ENCODE peak calls at places on chromosomes 4 and X, in six cellular contexts. B, J, X, R, H and K are unnamed samples.

GRCh38 chr4:23237771-23238170 is 545.0 kb downstream of the GBA3 start:
- DNase-seq in R (peak), X (no peak), J (no peak), H (no peak), B (peak), K (peak)

GRCh38 chr4:10164877-10165283 is 48.3 kb upstream of the WDR1 start:
- DNase-seq in R (no peak), X (no peak), B (no peak), H (no peak), J (peak), K (no peak)

GRCh38 chr4:148173397-148174017 is 268.7 kb downstream of the NR3C2 start:
- DNase-seq in H (no peak), J (no peak), R (no peak), B (no peak), X (no peak), K (no peak)

GRCh38 chrX:69277369-69277768 is 112.1 kb upstream of the PJA1 start:
- DNase-seq in J (no peak), X (no peak), B (no peak), R (no peak), H (no peak), K (no peak)

GRCh38 chrX:31931225-31931624 is 859.4 kb upstream of the FTHL17 start:
- DNase-seq in H (no peak), X (no peak), B (no peak), R (no peak), J (peak), K (no peak)

GRCh38 chr4:82715731-82716617 is 82.6 kb downstream of the SCD5 start:
- DNase-seq in B (no peak), H (no peak), J (peak), R (no peak), X (no peak), K (no peak)

GRCh38 chr4:119103263-119103662 is 32.4 kb upstream of the MYOZ2 start:
- DNase-seq in J (peak), B (no peak), R (peak), H (no peak), X (no peak), K (no peak)

GRCh38 chr4:146582864-146583263 is 55.8 kb upstream of the POU4F2 start:
- DNase-seq in J (peak), H (no peak), R (no peak), X (no peak), B (no peak), K (no peak)

GRCh38 chr4:168852933-168853713 is 156.9 kb downstream of the CBR4 start:
- DNase-seq in J (no peak), X (no peak), H (no peak), R (no peak), B (no peak), K (no peak)

GRCh38 chr4:88242144-88242543 is 42.2 kb downstream of the PPM1K start:
- DNase-seq in B (no peak), R (no peak), J (no peak), H (no peak), X (no peak), K (no peak)

GRCh38 chr4:76866641-76867040 is 31.3 kb downstream of the SOWAHB start:
- DNase-seq in H (no peak), X (no peak), R (no peak), J (no peak), B (no peak), K (no peak)

GRCh38 chrX:104370089-104370488 is 115.4 kb upstream of the ESX1 start:
- DNase-seq in X (no peak), J (peak), H (no peak), B (no peak), R (no peak), K (no peak)

GRCh38 chrX:78168065-78168464 is 28.6 kb upstream of the TAF9B start:
- DNase-seq in H (no peak), X (no peak), J (peak), R (no peak), B (no peak), K (no peak)

GRCh38 chr4:82469776-82470345 is 39.5 kb downstream of the ENOPH1 start:
- DNase-seq in B (peak), H (no peak), J (peak), X (no peak), R (no peak), K (no peak)

GRCh38 chr4:57074753-57075152 is 35.4 kb downstream of the IGFBP7 start:
- DNase-seq in X (no peak), B (no peak), J (peak), R (no peak), H (no peak), K (no peak)

GRCh38 chrX:97109730-97110129 is 226.0 kb downstream of the RPA4 start:
- DNase-seq in R (no peak), B (no peak), J (no peak), X (no peak), H (no peak), K (no peak)